ENCODE peak calls at places on chromosome 4, in eight cellular contexts. R, P, A, G, D, H, V and W are unnamed samples.

GRCh38 chr4:111362891-111363290 is 740.0 kb upstream of the PITX2 start:
- DNase-seq in R (no peak), P (no peak), A (no peak), G (no peak), D (peak), H (no peak), V (no peak), W (no peak)

GRCh38 chr4:17763931-17764330 is 17.5 kb downstream of the FAM184B start:
- DNase-seq in R (no peak), P (no peak), A (no peak), G (no peak), D (no peak), H (no peak), V (no peak), W (no peak)

GRCh38 chr4:81506731-81507130 is 35.0 kb upstream of the RASGEF1B start:
- DNase-seq in R (no peak), P (no peak), A (no peak), G (no peak), D (no peak), H (no peak), V (no peak), W (no peak)

GRCh38 chr4:113574636-113575103 is 186.9 kb downstream of the CAMK2D start:
- DNase-seq in R (no peak), P (no peak), A (no peak), G (no peak), D (no peak), H (no peak), V (no peak), W (no peak)

GRCh38 chr4:184148871-184149637 is 68.6 kb downstream of the ENPP6 start:
- DNase-seq in R (no peak), P (no peak), A (no peak), G (no peak), D (peak), H (no peak), V (no peak), W (no peak)

GRCh38 chr4:80006935-80007744 is 65.9 kb downstream of the ANTXR2 start:
- DNase-seq in R (no peak), P (no peak), A (no peak), G (no peak), D (no peak), H (no peak), V (no peak), W (no peak)

GRCh38 chr4:1403177-1403583 is 3.1 kb downstream of the NKX1-1 start:
- DNase-seq in R (no peak), P (peak), A (peak), G (no peak), D (no peak), H (peak), V (no peak), W (no peak)

GRCh38 chr4:52052475-52052780 is 1.3 kb downstream of the SPATA18 start:
- DNase-seq in R (no peak), P (no peak), A (no peak), G (no peak), D (no peak), H (peak), V (no peak), W (no peak)